ENCODE peak calls at places on chromosomes 1 and 21, in seven cellular contexts. One of them, this sample, is unnamed.

GRCh38 chr1:153922076-153922837 is 515 bp downstream of the GATAD2B start:
- DNase-seq in HCT116: no peak
- DNase-seq in H9: no peak
- DNase-seq in lung: peak
- DNase-seq in progenitor cell of endocrine pancreas: peak
- DNase-seq in cardiac muscle cell: no peak
- DNase-seq in fibroblast of pulmonary artery: no peak
- DNase-seq in this sample: no peak

GRCh38 chr1:15848929-15849774 is 1.6 kb downstream of the SPEN start:
- DNase-seq in progenitor cell of endocrine pancreas: peak
- DNase-seq in H9: peak
- DNase-seq in fibroblast of pulmonary artery: peak
- DNase-seq in cardiac muscle cell: peak
- DNase-seq in lung: peak
- DNase-seq in HCT116: peak
- DNase-seq in this sample: peak

GRCh38 chr1:107695341-107695740 is 269.6 kb downstream of the VAV3 start:
- DNase-seq in cardiac muscle cell: no peak
- DNase-seq in progenitor cell of endocrine pancreas: no peak
- DNase-seq in HCT116: no peak
- DNase-seq in H9: no peak
- DNase-seq in lung: no peak
- DNase-seq in fibroblast of pulmonary artery: no peak
- DNase-seq in this sample: no peak

GRCh38 chr21:42463861-42464515 is 32.0 kb downstream of the RSPH1 start:
- DNase-seq in cardiac muscle cell: peak
- DNase-seq in progenitor cell of endocrine pancreas: no peak
- DNase-seq in HCT116: peak
- DNase-seq in fibroblast of pulmonary artery: peak
- DNase-seq in lung: peak
- DNase-seq in H9: peak
- DNase-seq in this sample: no peak

GRCh38 chr1:203272633-203273205 is 32.6 kb upstream of the BTG2 start:
- DNase-seq in HCT116: no peak
- DNase-seq in cardiac muscle cell: no peak
- DNase-seq in H9: no peak
- DNase-seq in fibroblast of pulmonary artery: no peak
- DNase-seq in progenitor cell of endocrine pancreas: no peak
- DNase-seq in lung: no peak
- DNase-seq in this sample: no peak

GRCh38 chr1:36865080-36865900 is 169.0 kb downstream of the GRIK3 start:
- DNase-seq in HCT116: no peak
- DNase-seq in lung: no peak
- DNase-seq in H9: no peak
- DNase-seq in progenitor cell of endocrine pancreas: no peak
- DNase-seq in fibroblast of pulmonary artery: no peak
- DNase-seq in cardiac muscle cell: no peak
- DNase-seq in this sample: no peak

GRCh38 chr1:36297062-36297461 is 9.1 kb upstream of the SH3D21 start:
- DNase-seq in progenitor cell of endocrine pancreas: no peak
- DNase-seq in H9: no peak
- DNase-seq in HCT116: no peak
- DNase-seq in cardiac muscle cell: no peak
- DNase-seq in lung: no peak
- DNase-seq in fibroblast of pulmonary artery: no peak
- DNase-seq in this sample: no peak

GRCh38 chr1:188615321-188615720 is 1786.6 kb downstream of the PLA2G4A start:
- DNase-seq in cardiac muscle cell: no peak
- DNase-seq in lung: no peak
- DNase-seq in H9: no peak
- DNase-seq in fibroblast of pulmonary artery: peak
- DNase-seq in HCT116: no peak
- DNase-seq in progenitor cell of endocrine pancreas: no peak
- DNase-seq in this sample: no peak

GRCh38 chr1:219264557-219264956 is 90.9 kb downstream of the LYPLAL1 start:
- DNase-seq in H9: no peak
- DNase-seq in HCT116: no peak
- DNase-seq in lung: no peak
- DNase-seq in cardiac muscle cell: no peak
- DNase-seq in progenitor cell of endocrine pancreas: no peak
- DNase-seq in fibroblast of pulmonary artery: no peak
- DNase-seq in this sample: no peak

GRCh38 chr1:237012789-237013383 is 8.6 kb upstream of the MT1HL1 start:
- DNase-seq in progenitor cell of endocrine pancreas: no peak
- DNase-seq in H9: no peak
- DNase-seq in lung: peak
- DNase-seq in fibroblast of pulmonary artery: peak
- DNase-seq in cardiac muscle cell: peak
- DNase-seq in HCT116: no peak
- DNase-seq in this sample: no peak

GRCh38 chr1:25146382-25146855 is 85.9 kb downstream of the SYF2 start:
- DNase-seq in cardiac muscle cell: no peak
- DNase-seq in H9: no peak
- DNase-seq in fibroblast of pulmonary artery: no peak
- DNase-seq in lung: no peak
- DNase-seq in HCT116: no peak
- DNase-seq in progenitor cell of endocrine pancreas: no peak
- DNase-seq in this sample: no peak

GRCh38 chr1:45987204-45987603 is 145.2 kb downstream of the PIK3R3 start:
- DNase-seq in HCT116: no peak
- DNase-seq in lung: no peak
- DNase-seq in H9: no peak
- DNase-seq in progenitor cell of endocrine pancreas: no peak
- DNase-seq in fibroblast of pulmonary artery: no peak
- DNase-seq in cardiac muscle cell: no peak
- DNase-seq in this sample: no peak

GRCh38 chr1:174428033-174428432 is 19.7 kb upstream of the GPR52 start:
- DNase-seq in progenitor cell of endocrine pancreas: no peak
- DNase-seq in lung: no peak
- DNase-seq in cardiac muscle cell: peak
- DNase-seq in H9: no peak
- DNase-seq in HCT116: no peak
- DNase-seq in fibroblast of pulmonary artery: peak
- DNase-seq in this sample: no peak

GRCh38 chr1:220123889-220124288 is 30.0 kb downstream of the IARS2 start:
- DNase-seq in HCT116: peak
- DNase-seq in lung: no peak
- DNase-seq in cardiac muscle cell: peak
- DNase-seq in progenitor cell of endocrine pancreas: no peak
- DNase-seq in fibroblast of pulmonary artery: peak
- DNase-seq in H9: no peak
- DNase-seq in this sample: no peak

GRCh38 chr1:205925730-205926129 is 17.5 kb downstream of the SLC26A9 start:
- DNase-seq in lung: no peak
- DNase-seq in progenitor cell of endocrine pancreas: no peak
- DNase-seq in HCT116: no peak
- DNase-seq in cardiac muscle cell: peak
- DNase-seq in fibroblast of pulmonary artery: peak
- DNase-seq in H9: no peak
- DNase-seq in this sample: no peak

GRCh38 chr1:71086331-71086730 is 5.5 kb upstream of the ZRANB2 start:
- DNase-seq in lung: no peak
- DNase-seq in H9: no peak
- DNase-seq in cardiac muscle cell: peak
- DNase-seq in HCT116: no peak
- DNase-seq in fibroblast of pulmonary artery: peak
- DNase-seq in progenitor cell of endocrine pancreas: no peak
- DNase-seq in this sample: no peak

GRCh38 chr1:228543396-228543795 is 56.2 kb downstream of the RNF187 start:
- DNase-seq in cardiac muscle cell: no peak
- DNase-seq in progenitor cell of endocrine pancreas: no peak
- DNase-seq in HCT116: no peak
- DNase-seq in H9: no peak
- DNase-seq in fibroblast of pulmonary artery: no peak
- DNase-seq in lung: no peak
- DNase-seq in this sample: no peak

GRCh38 chr1:180632326-180633088 is 685 bp downstream of the XPR1 start:
- DNase-seq in fibroblast of pulmonary artery: no peak
- DNase-seq in H9: peak
- DNase-seq in cardiac muscle cell: no peak
- DNase-seq in progenitor cell of endocrine pancreas: peak
- DNase-seq in lung: peak
- DNase-seq in HCT116: no peak
- DNase-seq in this sample: peak
- TF ChIP-seq CTCF in fibroblast of pulmonary artery: peak
- TF ChIP-seq CTCF in H9: peak
- TF ChIP-seq CTCF in cardiac muscle cell: peak
- TF ChIP-seq CTCF in progenitor cell of endocrine pancreas: peak
- TF ChIP-seq CTCF in lung: no peak
- TF ChIP-seq CTCF in HCT116: peak
- TF ChIP-seq CTCF in this sample: peak

GRCh38 chr1:182599339-182599738 is 4.8 kb downstream of the RGS16 start:
- DNase-seq in cardiac muscle cell: no peak
- DNase-seq in HCT116: no peak
- DNase-seq in progenitor cell of endocrine pancreas: no peak
- DNase-seq in H9: peak
- DNase-seq in lung: no peak
- DNase-seq in fibroblast of pulmonary artery: no peak
- DNase-seq in this sample: no peak
- TF ChIP-seq CTCF in cardiac muscle cell: peak
- TF ChIP-seq CTCF in HCT116: peak
- TF ChIP-seq CTCF in progenitor cell of endocrine pancreas: peak
- TF ChIP-seq CTCF in H9: peak
- TF ChIP-seq CTCF in lung: no peak
- TF ChIP-seq CTCF in fibroblast of pulmonary artery: peak
- TF ChIP-seq CTCF in this sample: peak

GRCh38 chr1:216310776-216311175 is 112.5 kb downstream of the USH2A start:
- DNase-seq in HCT116: no peak
- DNase-seq in lung: no peak
- DNase-seq in fibroblast of pulmonary artery: peak
- DNase-seq in cardiac muscle cell: peak
- DNase-seq in H9: peak
- DNase-seq in progenitor cell of endocrine pancreas: no peak
- DNase-seq in this sample: peak
- TF ChIP-seq CTCF in HCT116: peak
- TF ChIP-seq CTCF in lung: no peak
- TF ChIP-seq CTCF in fibroblast of pulmonary artery: peak
- TF ChIP-seq CTCF in cardiac muscle cell: peak
- TF ChIP-seq CTCF in H9: peak
- TF ChIP-seq CTCF in progenitor cell of endocrine pancreas: peak
- TF ChIP-seq CTCF in this sample: peak

DNA sequence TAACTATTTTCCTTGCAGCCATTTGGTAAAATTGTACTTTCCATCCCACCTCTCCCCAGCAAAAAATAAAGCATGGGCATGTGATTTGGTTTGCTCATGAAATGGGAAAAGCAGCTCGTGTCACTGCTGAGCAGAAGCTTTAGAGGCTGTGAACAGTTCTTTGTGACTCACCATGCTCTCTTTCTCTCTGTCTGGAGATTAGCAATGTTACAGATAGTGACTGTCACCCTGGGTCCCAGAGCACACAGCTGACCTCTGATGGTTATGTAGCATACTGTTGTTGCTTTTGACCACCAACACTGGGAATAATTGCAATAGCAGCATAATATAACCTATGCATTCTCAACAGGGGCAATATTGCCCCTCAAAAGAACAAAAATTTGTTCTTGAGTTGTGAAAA is 70.6 kb downstream of the RGS2 start:
- DNase-seq in progenitor cell of endocrine pancreas: no peak
- DNase-seq in fibroblast of pulmonary artery: peak
- DNase-seq in HCT116: no peak
- DNase-seq in lung: no peak
- DNase-seq in cardiac muscle cell: peak
- DNase-seq in H9: no peak
- DNase-seq in this sample: no peak
- TF ChIP-seq CTCF in progenitor cell of endocrine pancreas: no peak
- TF ChIP-seq CTCF in fibroblast of pulmonary artery: no peak
- TF ChIP-seq CTCF in HCT116: no peak
- TF ChIP-seq CTCF in lung: no peak
- TF ChIP-seq CTCF in cardiac muscle cell: no peak
- TF ChIP-seq CTCF in H9: no peak
- TF ChIP-seq CTCF in this sample: no peak

GRCh38 chr1:233326995-233327937 is at the start of gene MAP3K21:
- DNase-seq in cardiac muscle cell: peak
- DNase-seq in progenitor cell of endocrine pancreas: peak
- DNase-seq in HCT116: peak
- DNase-seq in fibroblast of pulmonary artery: peak
- DNase-seq in H9: peak
- DNase-seq in lung: peak
- DNase-seq in this sample: peak

GRCh38 chr1:233334092-233334491 is 6.6 kb downstream of the MAP3K21 start:
- DNase-seq in progenitor cell of endocrine pancreas: no peak
- DNase-seq in H9: no peak
- DNase-seq in cardiac muscle cell: no peak
- DNase-seq in HCT116: no peak
- DNase-seq in fibroblast of pulmonary artery: no peak
- DNase-seq in lung: no peak
- DNase-seq in this sample: no peak

GRCh38 chr1:233327938-233328660 is 575 bp downstream of the MAP3K21 start:
- DNase-seq in fibroblast of pulmonary artery: no peak
- DNase-seq in HCT116: no peak
- DNase-seq in H9: peak
- DNase-seq in lung: no peak
- DNase-seq in progenitor cell of endocrine pancreas: peak
- DNase-seq in cardiac muscle cell: peak
- DNase-seq in this sample: peak

GRCh38 chr1:233328661-233329498 is 1.4 kb downstream of the MAP3K21 start:
- DNase-seq in fibroblast of pulmonary artery: no peak
- DNase-seq in lung: no peak
- DNase-seq in cardiac muscle cell: peak
- DNase-seq in HCT116: no peak
- DNase-seq in H9: peak
- DNase-seq in progenitor cell of endocrine pancreas: peak
- DNase-seq in this sample: no peak

DNA sequence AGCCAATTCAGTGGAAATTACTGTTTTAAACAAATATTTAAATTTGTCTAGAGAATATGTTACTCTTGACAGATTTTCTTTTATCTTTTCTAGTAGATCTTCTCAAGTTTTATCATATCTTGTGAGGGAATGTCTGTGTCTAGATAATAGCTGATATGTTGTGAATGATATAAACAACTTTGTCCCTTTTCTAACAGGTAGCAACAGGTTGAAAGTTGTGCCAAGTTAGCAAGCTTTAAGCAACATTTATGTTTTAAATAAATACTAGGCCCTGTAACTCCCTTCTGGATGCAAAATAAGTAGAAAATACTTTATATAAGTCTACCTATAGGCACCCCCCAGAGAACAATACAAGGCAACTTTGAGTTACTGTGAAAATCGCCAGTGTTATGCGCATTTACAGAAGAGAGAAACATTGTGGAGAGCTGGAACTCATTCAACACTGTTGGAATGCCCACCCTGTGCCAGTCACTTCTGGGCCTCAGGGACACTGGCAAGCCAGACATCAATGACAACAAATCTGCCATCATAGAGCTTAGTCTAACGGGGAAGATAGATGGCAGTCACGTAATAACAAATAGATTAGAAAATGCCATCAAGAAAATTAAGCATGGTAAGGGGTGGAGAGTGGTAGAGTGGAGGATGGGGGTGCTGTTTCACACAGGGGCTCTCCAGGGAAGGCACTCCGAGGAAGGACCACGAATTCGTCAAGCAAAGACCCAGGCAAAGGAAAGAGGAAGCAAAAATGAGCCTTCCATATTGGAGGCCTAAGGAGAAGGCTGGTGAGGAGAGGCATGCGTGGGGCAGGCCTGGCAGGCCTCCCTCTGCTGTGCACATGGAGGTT is 4.4 kb downstream of the MAP3K21 start:
- DNase-seq in HCT116: no peak
- DNase-seq in cardiac muscle cell: no peak
- DNase-seq in H9: no peak
- DNase-seq in lung: no peak
- DNase-seq in progenitor cell of endocrine pancreas: no peak
- DNase-seq in fibroblast of pulmonary artery: no peak
- DNase-seq in this sample: no peak
- TF ChIP-seq CTCF in HCT116: no peak
- TF ChIP-seq CTCF in cardiac muscle cell: no peak
- TF ChIP-seq CTCF in H9: no peak
- TF ChIP-seq CTCF in lung: no peak
- TF ChIP-seq CTCF in progenitor cell of endocrine pancreas: no peak
- TF ChIP-seq CTCF in fibroblast of pulmonary artery: no peak
- TF ChIP-seq CTCF in this sample: no peak